ENCODE peak calls at places on chromosomes 3 and 15, in eight cellular contexts. D is breast epithelium, M is upper lobe of right lung, C is right cardiac atrium, V is WERI-Rb-1, N is GM23248, X is astrocyte, A is adrenal gland. F is an unnamed sample.

GRCh38 chr15:31004220-31004733 is 12.8 kb upstream of the MTMR10 start:
- DNase-seq in C (peak; percentile 79), N (no peak), M (no peak), X (no peak), D (no peak), A (no peak), V (peak; percentile 42), F (peak; percentile 40)

GRCh38 chr3:188947401-188947982 is 224.3 kb upstream of the TPRG1 start:
- DNase-seq in V (peak; percentile 82), A (peak; percentile 91), X (peak; percentile 73), D (peak; percentile 83), N (peak; percentile 89), M (peak; percentile 93), C (peak; percentile 94), F (peak; percentile 94)

GRCh38 chr15:95170587-95171380 is 939.4 kb downstream of the MCTP2 start:
- DNase-seq in V (no peak), M (no peak), X (no peak), D (no peak), A (no peak), N (no peak), C (no peak), F (no peak)

GRCh38 chr3:123658860-123659221 is 74.0 kb upstream of the HACD2 start:
- DNase-seq in A (no peak), V (no peak), M (no peak), X (no peak), N (peak; percentile 20), D (no peak), C (peak; percentile 62), F (no peak)

GRCh38 chr15:70196314-70197291 is 98.9 kb upstream of the TLE3 start:
- DNase-seq in D (peak; percentile 88), M (peak; percentile 71), A (no peak), V (peak; percentile 39), N (peak; percentile 92), X (peak; percentile 99), C (peak; percentile 67), F (peak; percentile 90)

GRCh38 chr3:150434263-150434662 is 26.2 kb downstream of the TSC22D2 start:
- DNase-seq in D (no peak), M (no peak), C (no peak), X (no peak), A (no peak), N (no peak), V (no peak), F (no peak)

GRCh38 chr15:43958894-43959330 is 132.1 kb downstream of the WDR76 start:
- DNase-seq in N (peak; percentile 88), V (no peak), X (peak; percentile 97), C (no peak), A (no peak), M (no peak), D (no peak), F (peak; percentile 18)

GRCh38 chr15:57611119-57611518 is 19.4 kb downstream of the MYZAP start:
- DNase-seq in D (no peak), N (no peak), M (no peak), C (no peak), X (no peak), A (no peak), V (no peak), F (no peak)

GRCh38 chr15:23846218-23846617 is 159.1 kb upstream of the NDN start:
- DNase-seq in X (no peak), A (no peak), V (no peak), D (no peak), C (no peak), N (no peak), M (no peak), F (no peak)

GRCh38 chr3:109325109-109325508 is 8.8 kb upstream of the DPPA2 start:
- DNase-seq in C (no peak), D (no peak), V (no peak), N (no peak), A (no peak), M (no peak), X (no peak), F (no peak)

GRCh38 chr15:90744759-90745402 is 27.7 kb downstream of the BLM start:
- DNase-seq in A (no peak), X (no peak), D (no peak), V (no peak), C (no peak), M (no peak), N (peak; percentile 4), F (no peak)

GRCh38 chr15:68989876-68990754 is 24.4 kb upstream of the NOX5 start:
- DNase-seq in M (no peak), V (no peak), D (no peak), X (no peak), A (no peak), C (no peak), N (no peak), F (peak; percentile 58)

GRCh38 chr15:79535536-79535935 is 103.4 kb downstream of the MINAR1 start:
- DNase-seq in X (peak; percentile 34), A (no peak), M (no peak), C (no peak), N (peak; percentile 46), D (no peak), V (no peak), F (no peak)

GRCh38 chr3:13134166-13134878 is 61.1 kb upstream of the IQSEC1 start:
- DNase-seq in X (no peak), N (no peak), V (no peak), A (no peak), D (peak; percentile 19), C (no peak), M (peak; percentile 39), F (no peak)

GRCh38 chr3:51716805-51717204 is 9.9 kb downstream of the GRM2 start:
- DNase-seq in M (no peak), X (no peak), D (no peak), V (no peak), A (no peak), C (no peak), N (no peak), F (peak; percentile 70)

GRCh38 chr3:100561459-100562158 is 47.8 kb upstream of the ADGRG7 start:
- DNase-seq in D (no peak), X (peak; percentile 76), C (no peak), V (no peak), A (no peak), M (no peak), N (peak; percentile 92), F (peak; percentile 52)

GRCh38 chr3:172868565-172869172 is 118.1 kb downstream of the ECT2 start:
- DNase-seq in D (no peak), C (no peak), N (no peak), V (no peak), X (no peak), M (no peak), A (no peak), F (no peak)

GRCh38 chr3:33115024-33115768 is 1.4 kb downstream of the CRTAP start:
- DNase-seq in A (peak; percentile 92), N (peak; percentile 96), X (peak; percentile 92), D (no peak), V (no peak), C (peak; percentile 79), M (peak; percentile 76), F (no peak)
- H3K4me3 ChIP-seq in A (peak overlapping the region; percentile 52), N (peak overlapping the region; percentile 75), X (peak overlapping the region; percentile 62), D (peak overlapping the region; percentile 99), V (no peak overlapping the region), C (peak overlapping the region; percentile 54), M (peak overlapping the region; percentile 89), F (peak overlapping the region; percentile 97)

GRCh38 chr3:29906906-29907305 is 626.0 kb downstream of the RBMS3 start:
- DNase-seq in X (no peak), A (no peak), V (no peak), M (no peak), N (no peak), C (no peak), D (no peak), F (no peak)

GRCh38 chr3:29899011-29899410 is 618.1 kb downstream of the RBMS3 start:
- DNase-seq in N (no peak), V (no peak), C (no peak), A (no peak), M (no peak), D (no peak), X (no peak), F (no peak)

GRCh38 chr3:29903600-29903999 is 622.7 kb downstream of the RBMS3 start:
- DNase-seq in D (no peak), A (no peak), V (no peak), M (no peak), X (no peak), N (no peak), C (no peak), F (no peak)

GRCh38 chr3:29898609-29899008 is 617.7 kb downstream of the RBMS3 start:
- DNase-seq in D (no peak), A (no peak), M (no peak), V (no peak), X (no peak), N (no peak), C (no peak), F (no peak)

DNA sequence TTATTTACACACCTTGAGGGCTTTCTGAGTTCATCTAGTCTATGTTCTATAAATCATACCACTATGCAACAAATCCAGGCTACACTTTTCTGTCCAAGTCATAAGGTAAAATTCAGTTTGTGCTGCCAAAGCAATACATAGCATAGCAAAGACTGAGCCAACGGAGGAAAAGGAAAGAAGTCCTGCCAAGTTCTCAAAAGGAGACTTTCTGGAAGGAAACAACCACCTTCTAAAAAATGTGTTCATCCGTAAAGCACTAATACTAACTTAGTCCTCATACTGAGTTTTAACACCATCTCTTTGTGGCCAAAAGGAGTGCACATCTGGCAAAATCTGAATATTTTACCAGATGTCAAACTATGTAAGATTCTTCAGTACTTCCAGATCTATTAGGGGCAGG is 620.2 kb downstream of the RBMS3 start:
- DNase-seq in A (no peak), C (no peak), N (no peak), V (no peak), D (no peak), M (no peak), X (peak; percentile 12), F (no peak)
- H3K27me3 ChIP-seq in A (no peaks in the 10 kb centered on the region), C (no peaks in the 10 kb centered on the region), N (no peaks in the 10 kb centered on the region), V (no peaks in the 10 kb centered on the region), D (no peaks in the 10 kb centered on the region), M (no peaks in the 10 kb centered on the region), X (no peaks in the 10 kb centered on the region), F (no peaks in the 10 kb centered on the region)

DNA sequence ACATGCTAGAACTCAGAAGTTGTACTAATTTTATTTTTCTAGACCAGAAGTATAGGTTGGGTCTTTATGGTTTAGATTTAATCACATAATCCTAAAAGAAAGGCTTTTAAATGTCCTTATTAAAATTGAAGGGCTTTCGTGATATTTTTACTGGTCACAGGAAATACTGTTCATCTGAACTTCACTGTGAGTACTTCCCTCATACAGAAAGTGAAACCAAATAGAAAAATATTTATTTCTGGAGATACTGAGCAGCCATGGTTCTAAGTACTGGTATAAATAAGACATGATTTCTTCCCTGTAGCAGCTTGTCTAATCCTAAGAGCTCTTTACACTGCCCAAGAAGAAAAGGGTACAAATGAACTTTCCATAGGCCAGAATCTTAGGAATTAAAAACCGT is 2.0 kb downstream of the SNRK start:
- DNase-seq in D (no peak), M (no peak), N (peak; percentile 67), A (no peak), V (no peak), C (no peak), X (peak; percentile 7), F (no peak)
- H3K4me3 ChIP-seq in D (peak overlapping the region; percentile 87), M (peak overlapping the region; percentile 70), N (peak overlapping the region; percentile 90), A (peak overlapping the region; percentile 11), V (no peak overlapping the region), C (peak overlapping the region; percentile 97), X (no peak overlapping the region), F (no peak overlapping the region)

DNA sequence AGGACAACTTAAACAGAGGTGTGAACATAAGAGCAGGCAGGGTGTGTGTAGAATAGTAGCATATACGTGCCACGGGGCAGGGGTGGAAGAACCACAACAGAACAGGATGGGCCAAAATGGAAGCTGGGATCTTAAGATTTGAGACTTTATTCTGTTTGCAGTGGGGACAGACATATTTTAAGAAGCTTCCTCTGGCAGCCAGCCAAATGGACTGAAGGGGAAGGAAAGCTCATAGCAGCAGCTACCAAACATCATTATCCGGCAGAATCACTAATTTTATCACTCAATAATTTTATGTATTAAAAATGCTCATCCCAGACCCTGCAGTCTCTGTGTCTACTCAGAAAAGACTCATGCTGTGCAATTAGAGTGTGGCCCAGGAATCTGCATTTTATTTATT is 130.9 kb upstream of the CTDSPL start:
- DNase-seq in V (no peak), A (peak; percentile 52), D (no peak), X (no peak), M (no peak), C (no peak), N (no peak), F (no peak)
- H3K27me3 ChIP-seq in V (no peaks in the 10 kb centered on the region), A (no peaks in the 10 kb centered on the region), D (no peaks in the 10 kb centered on the region), X (no peaks in the 10 kb centered on the region), M (no peaks in the 10 kb centered on the region), C (no peaks in the 10 kb centered on the region), N (no peaks in the 10 kb centered on the region), F (no peaks in the 10 kb centered on the region)

F was measured in H7.